ENCODE peak calls at places on chromosomes 2 and 18, in five cellular contexts. W is activated effector memory CD4-positive, alpha-beta T cell treated with Interleukin-2 at 50 U/mL for 16 hours; S is naive thymus-derived CD4-positive, alpha-beta T cell; C is iPS-NIHi11; K is activated CD4-positive, alpha-beta T cell treated with anti-CD3 and anti-CD28 coated beads, Interleukin-2, amount 50 U/mL, for 24 hours. Q is an unnamed sample.

GRCh38 chr2:144642106-144642505 is 122.2 kb upstream of the ZEB2 start:
- DNase-seq in S (no peak), W (no peak), C (no peak), K (no peak), Q (no peak)

GRCh38 chr2:42562474-42563144 is 5.8 kb upstream of the MTA3 start:
- DNase-seq in S (no peak), C (peak), K (no peak), W (no peak), Q (no peak)

GRCh38 chr2:385061-385460 is 97.2 kb upstream of the ALKAL2 start:
- DNase-seq in C (no peak), K (no peak), W (no peak), S (no peak), Q (no peak)

GRCh38 chr2:84840306-84840705 is 40.6 kb downstream of the TRABD2A start:
- DNase-seq in S (no peak), K (no peak), W (no peak), C (no peak), Q (no peak)

GRCh38 chr2:207316484-207316883 is 150.7 kb upstream of the KLF7 start:
- DNase-seq in K (no peak), W (no peak), S (no peak), C (no peak), Q (no peak)

GRCh38 chr18:46148810-46149209 is 44.6 kb downstream of the HAUS1 start:
- DNase-seq in K (peak), S (peak), W (peak), C (peak), Q (no peak)

GRCh38 chr2:40516604-40517003 is 64.7 kb upstream of the SLC8A1 start:
- DNase-seq in K (no peak), C (no peak), W (no peak), S (no peak), Q (no peak)

GRCh38 chr2:193476171-193476800 is 1281.6 kb upstream of the TMEFF2 start:
- DNase-seq in C (no peak), K (no peak), S (no peak), W (no peak), Q (no peak)

GRCh38 chr18:66694857-66695256 is 91.0 kb upstream of the CDH19 start:
- DNase-seq in K (no peak), C (no peak), W (no peak), S (no peak), Q (no peak)

GRCh38 chr2:36904636-36905035 is 61.7 kb downstream of the STRN start:
- DNase-seq in K (no peak), S (no peak), W (no peak), C (no peak), Q (no peak)

GRCh38 chr2:120305296-120305695 is 40.6 kb upstream of the INHBB start:
- DNase-seq in S (no peak), W (no peak), C (no peak), K (no peak), Q (no peak)

GRCh38 chr2:32926708-32927084 is 20.1 kb upstream of the LTBP1 start:
- DNase-seq in K (no peak), W (no peak), S (no peak), C (peak), Q (no peak)